ENCODE peak calls at places on chromosomes 5 and 9, in nine cellular contexts. D is Peyer's patch, X is uterus, U is heart left ventricle, Q is IMR-90, R is breast epithelium, H is stomach, I is HepG2, O is GM12878. J is an unnamed sample. For H3K4me1, the result is how much of the 10 kb centered on the place peaks cover.

GRCh38 chr5:153496835-153497234 is 6.4 kb downstream of the GRIA1 start:
- DNase-seq in R (no peak), U (no peak), X (no peak), D (no peak), H (no peak), Q (peak), O (no peak), I (no peak), J (no peak)

GRCh38 chr5:111584651-111585050 is 72.3 kb upstream of the STARD4 start:
- DNase-seq in H (no peak), X (no peak), D (no peak), U (no peak), R (no peak), O (no peak), I (no peak), Q (peak), J (no peak)

GRCh38 chr9:35980289-35981011 is 22.5 kb upstream of the OR2S2 start:
- DNase-seq in O (no peak), U (no peak), X (no peak), Q (no peak), R (no peak), H (no peak), I (no peak), D (no peak), J (no peak)

GRCh38 chr9:127578952-127579853 is 32.9 kb upstream of the STXBP1 start:
- DNase-seq in Q (peak), U (peak), D (peak), O (peak), X (peak), R (peak), H (peak), I (peak), J (peak)

GRCh38 chr9:92740015-92740408 is 24.6 kb downstream of the BICD2 start:
- DNase-seq in R (no peak), O (no peak), D (no peak), U (no peak), H (no peak), I (no peak), X (no peak), Q (peak), J (no peak)

GRCh38 chr5:151153766-151154272 is 3.8 kb downstream of the ANXA6 start:
- DNase-seq in O (no peak), D (no peak), U (no peak), H (no peak), I (no peak), Q (no peak), X (no peak), R (no peak), J (no peak)

GRCh38 chr9:88590558-88591146 is 55.7 kb downstream of the NXNL2 start:
- DNase-seq in Q (no peak), X (no peak), U (no peak), D (no peak), H (no peak), I (peak), R (no peak), O (no peak), J (no peak)

GRCh38 chr5:96655506-96655905 is 6.7 kb upstream of the CAST start:
- DNase-seq in I (no peak), X (no peak), U (no peak), R (no peak), Q (peak), H (no peak), D (no peak), O (no peak), J (no peak)

GRCh38 chr9:69871143-69871834 is 50.7 kb downstream of the CFAP95 start:
- DNase-seq in X (no peak), I (no peak), H (no peak), Q (no peak), U (no peak), D (no peak), O (no peak), R (no peak), J (no peak)

GRCh38 chr9:98708933-98709911 is at the start of gene GABBR2:
- DNase-seq in Q (peak), I (no peak), H (no peak), R (no peak), U (no peak), D (no peak), O (no peak), X (no peak), J (no peak)

GRCh38 chr9:129520082-129520481 is 100.8 kb downstream of the C9orf50 start:
- DNase-seq in H (no peak), R (no peak), O (no peak), Q (no peak), X (no peak), U (no peak), I (no peak), D (no peak), J (no peak)

GRCh38 chr9:119368681-119369581 is at the start of gene BRINP1:
- DNase-seq in H (no peak), X (no peak), Q (no peak), R (peak), O (no peak), D (peak), I (no peak), U (no peak), J (peak)

GRCh38 chr5:106415541-106415940 is 1255.2 kb downstream of the EFNA5 start:
- DNase-seq in Q (peak), X (no peak), I (no peak), O (no peak), U (no peak), R (no peak), D (no peak), H (no peak), J (no peak)

GRCh38 chr9:108056083-108056804 is 566.7 kb upstream of the KLF4 start:
- DNase-seq in Q (peak), R (no peak), O (no peak), X (no peak), H (no peak), I (no peak), U (no peak), D (no peak), J (no peak)

GRCh38 chr5:159750226-159750625 is 166.1 kb upstream of the ADRA1B start:
- DNase-seq in R (no peak), U (no peak), I (no peak), D (no peak), X (no peak), H (no peak), Q (no peak), O (no peak), J (no peak)

GRCh38 chr9:35348109-35348508 is 141.8 kb upstream of the RUSC2 start:
- DNase-seq in O (no peak), Q (no peak), I (no peak), X (no peak), R (no peak), D (no peak), H (no peak), U (no peak), J (no peak)

GRCh38 chr9:136361047-136361756 is 2.3 kb downstream of the DNLZ start:
- DNase-seq in U (no peak), O (no peak), H (no peak), X (no peak), R (no peak), D (no peak), Q (peak), I (no peak), J (no peak)

GRCh38 chr5:135881244-135881643 is 14.4 kb downstream of the IL9 start:
- DNase-seq in R (no peak), U (no peak), X (no peak), D (no peak), Q (no peak), O (no peak), H (no peak), I (no peak), J (no peak)

GRCh38 chr5:71454913-71455312 is 538 bp upstream of the BDP1 start:
- DNase-seq in I (no peak), Q (no peak), D (no peak), H (no peak), R (no peak), X (no peak), O (no peak), U (no peak), J (peak)

GRCh38 chr9:114115645-114116044 is 16.6 kb upstream of the KIF12 start:
- DNase-seq in U (no peak), H (no peak), Q (no peak), O (no peak), D (no peak), R (no peak), X (no peak), I (peak), J (no peak)

GRCh38 chr5:158154226-158155005 is 295.5 kb upstream of the CLINT1 start:
- DNase-seq in I (no peak), Q (peak), U (peak), H (no peak), O (no peak), X (peak), R (peak), D (no peak), J (peak)
- TF ChIP-seq CTCF in I (no peak), Q (no peak), U (no peak), H (no peak), O (no peak), X (peak), R (no peak), D (no peak), J (no peak)

GRCh38 chr5:14029185-14029584 is 84.7 kb upstream of the DNAH5 start:
- DNase-seq in Q (no peak), X (no peak), U (no peak), D (no peak), I (no peak), O (no peak), H (no peak), R (no peak), J (no peak)
- TF ChIP-seq POLR2A in Q (no peak), X (no peak), U (no peak), D (no peak), I (no peak), O (no peak), H (no peak), R (no peak), J (no peak)

DNA sequence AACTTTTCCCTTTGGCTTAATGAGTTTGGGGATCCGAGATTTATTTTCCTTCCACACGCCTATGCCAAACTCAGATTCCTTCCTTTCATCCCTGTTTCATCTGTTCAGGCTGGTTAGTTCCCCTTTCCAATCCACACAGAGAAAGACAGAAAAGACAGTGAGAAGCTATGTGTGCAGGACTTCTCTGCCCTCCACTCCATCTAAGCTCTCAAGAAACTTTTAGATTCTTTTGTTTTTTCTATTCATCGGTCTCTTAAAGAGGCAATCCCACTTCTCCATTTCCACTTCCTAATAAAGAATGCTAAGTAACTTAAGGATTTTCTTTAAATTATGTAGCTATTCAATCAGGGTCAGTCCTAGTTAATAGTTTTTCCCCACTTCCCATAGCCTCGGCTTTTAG is 11.2 kb downstream of the ITGA1 start:
- DNase-seq in H (no peak), U (no peak), I (no peak), D (no peak), Q (no peak), X (no peak), O (no peak), R (no peak), J (no peak)
- H3K4me1 ChIP-seq in H (under half), U (half or more), I (half or more), D (under half), Q (under half), X (under half), O (under half), R (under half), J (under half)

GRCh38 chr5:30650311-30650710 is 543.2 kb upstream of the CDH6 start:
- DNase-seq in D (no peak), O (no peak), X (no peak), U (no peak), R (no peak), H (no peak), Q (no peak), I (peak), J (no peak)
- TF ChIP-seq CTCF in D (no peak), O (no peak), X (no peak), U (no peak), R (no peak), H (no peak), Q (no peak), I (peak), J (no peak)

DNA sequence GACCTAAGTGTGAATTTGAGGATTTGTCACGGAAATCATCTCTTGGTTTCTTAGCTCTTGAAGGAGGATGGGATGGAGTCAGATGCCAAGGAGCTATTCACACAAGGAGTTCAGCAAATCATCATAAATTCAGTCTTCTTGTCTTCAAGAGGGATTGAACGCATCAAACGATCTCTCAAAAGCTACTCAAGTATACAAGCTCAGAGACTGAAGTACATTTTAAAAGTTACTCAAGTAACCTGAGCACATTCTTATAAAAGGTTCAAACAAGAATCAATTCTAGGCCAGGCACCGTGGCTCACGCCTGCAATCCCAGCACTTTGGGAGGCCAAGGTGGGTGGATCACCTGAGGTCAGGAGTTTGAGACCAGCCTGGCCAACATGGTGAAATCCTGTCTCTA is 21.1 kb upstream of the GOLPH3 start:
- DNase-seq in Q (no peak), H (no peak), R (no peak), D (no peak), I (no peak), U (no peak), X (no peak), O (no peak), J (no peak)
- TF ChIP-seq POLR2A in Q (no peak), H (no peak), R (no peak), D (no peak), I (no peak), U (no peak), X (no peak), O (no peak), J (no peak)

DNA sequence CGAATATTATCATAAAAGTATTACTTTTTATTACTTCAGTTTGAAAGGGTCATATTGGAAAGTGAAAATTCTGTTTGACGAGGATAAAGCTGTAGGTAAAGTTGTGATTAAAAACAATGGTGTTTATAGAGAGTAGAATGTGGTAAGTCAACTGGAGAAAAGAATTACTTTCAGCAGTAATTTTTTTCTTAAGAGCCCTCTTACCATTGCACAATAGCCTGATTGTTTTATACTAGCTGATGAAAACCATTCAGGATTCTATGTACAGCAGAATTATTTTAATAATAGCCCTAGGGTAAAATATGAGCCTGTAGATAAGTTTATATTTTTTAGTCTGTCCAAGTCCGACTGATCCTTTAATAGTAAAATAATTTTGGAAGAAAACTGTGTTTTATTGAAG is 16.6 kb downstream of the CDC42SE2 start:
- DNase-seq in O (no peak), Q (no peak), I (no peak), D (no peak), H (no peak), X (no peak), R (no peak), U (no peak), J (no peak)
- H3K4me1 ChIP-seq in O (half or more), Q (under half), I (under half), D (under half), H (under half), X (under half), R (under half), U (under half), J (under half)

DNA sequence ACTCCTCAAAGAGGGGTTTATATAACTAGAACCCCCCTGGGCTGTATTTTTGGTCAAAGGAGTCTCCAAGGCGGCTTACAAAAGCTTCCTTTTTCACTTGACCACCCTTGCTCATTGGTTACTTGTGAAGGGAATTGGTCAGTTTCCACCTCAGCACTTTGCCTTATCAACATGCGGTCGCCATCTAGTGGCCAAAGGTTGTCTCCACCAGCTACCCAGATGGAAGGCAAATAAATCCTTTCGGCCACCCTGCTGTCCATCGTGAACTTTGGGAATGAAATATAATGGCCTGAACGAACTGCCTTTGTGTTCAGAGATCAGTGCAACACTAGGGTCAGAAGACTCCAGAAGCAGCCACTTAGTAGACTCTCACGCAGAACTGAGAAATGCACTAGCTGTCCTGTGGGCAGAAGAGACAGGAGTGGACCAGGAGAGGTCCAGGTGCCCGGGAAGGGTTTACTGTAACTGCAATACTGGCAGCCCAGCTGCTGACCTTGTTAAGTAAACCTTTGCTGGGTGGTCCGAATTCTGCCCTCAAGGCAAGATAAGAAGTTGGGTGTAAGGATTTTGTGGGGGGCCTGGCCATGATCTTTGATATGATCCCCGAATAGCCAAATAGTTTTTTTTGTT is 91.5 kb downstream of the PDE6A start:
- DNase-seq in H (peak), O (no peak), X (peak), U (peak), R (peak), I (peak), D (peak), Q (peak), J (peak)
- TF ChIP-seq CTCF in H (peak), O (peak), X (peak), U (peak), R (peak), I (peak), D (peak), Q (peak), J (peak)

GRCh38 chr5:80291776-80292175 is 28.0 kb upstream of the SPZ1 start:
- DNase-seq in H (no peak), D (no peak), R (no peak), I (no peak), O (no peak), Q (no peak), U (no peak), X (no peak), J (no peak)

GRCh38 chr5:80289320-80289719 is 30.5 kb upstream of the SPZ1 start:
- DNase-seq in H (no peak), O (no peak), X (no peak), U (no peak), I (no peak), R (peak), D (no peak), Q (no peak), J (no peak)

GRCh38 chr5:80284720-80285119 is 28.9 kb upstream of the SERINC5 start:
- DNase-seq in H (no peak), Q (no peak), O (no peak), R (no peak), I (no peak), U (no peak), D (no peak), X (no peak), J (no peak)

GRCh38 chr5:80283360-80283759 is 27.5 kb upstream of the SERINC5 start:
- DNase-seq in O (no peak), Q (no peak), U (no peak), R (no peak), I (no peak), H (no peak), D (no peak), X (no peak), J (no peak)

GRCh38 chr5:80288177-80288576 is 31.6 kb upstream of the SPZ1 start:
- DNase-seq in O (no peak), Q (no peak), I (no peak), R (no peak), X (no peak), H (no peak), D (no peak), U (no peak), J (no peak)
- TF ChIP-seq POLR2A in O (no peak), Q (no peak), I (no peak), R (no peak), X (no peak), H (no peak), D (no peak), U (no peak), J (no peak)

DNA sequence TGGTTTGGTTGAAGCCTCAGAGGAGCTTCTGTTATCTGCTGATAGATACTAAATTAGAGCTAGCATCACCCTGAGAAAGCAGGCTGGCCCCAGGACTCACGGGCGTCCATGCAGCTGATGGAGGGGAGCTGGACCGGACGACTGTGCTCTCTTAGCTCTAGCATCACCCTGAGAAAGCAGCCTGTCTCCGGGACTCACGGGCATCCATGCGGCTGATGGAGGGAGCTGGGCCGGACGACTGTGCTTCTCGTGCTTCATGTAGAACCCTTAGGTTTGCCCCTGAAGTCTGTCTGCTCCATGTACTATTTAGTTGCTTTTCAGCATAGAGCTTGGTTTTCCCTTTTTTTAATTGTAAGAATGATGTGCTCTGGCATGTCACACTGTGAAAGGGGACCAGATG is 16.3 kb upstream of the LTC4S start:
- DNase-seq in X (no peak), I (no peak), U (no peak), O (no peak), D (no peak), Q (no peak), R (no peak), H (no peak), J (no peak)
- H3K4me1 ChIP-seq in X (under half), I (under half), U (under half), O (under half), D (under half), Q (under half), R (under half), H (under half), J (under half)

J was measured in body of pancreas.